ENCODE peak calls at places on chromosomes 7 and 10, in ten cellular contexts. K is A172; A is lower lobe of right lung; Z is brain microvascular endothelial cell; D is GM04504; O is CD8-positive, alpha-beta memory T cell; Y is GM18507; T is stromal cell of bone marrow; C is fibroblast of the aortic adventitia; R is head of caudate nucleus. F is an unnamed sample.

GRCh38 chr10:111037868-111038267 is 39.0 kb upstream of the ADRA2A start:
- DNase-seq in K (no peak), A (no peak), Z (no peak), D (no peak), O (no peak), Y (no peak), T (no peak), C (no peak), R (no peak), F (no peak)

GRCh38 chr7:90178592-90179279 is 24.5 kb downstream of the STEAP1 start:
- DNase-seq in K (peak; percentile 95), A (no peak), Z (peak; percentile 68), D (peak; percentile 58), O (no peak), Y (no peak), T (peak; percentile 64), C (peak; percentile 69), R (no peak), F (peak; percentile 8)

GRCh38 chr10:72616716-72617115 is 9.2 kb downstream of the MICU1 start:
- DNase-seq in K (no peak), A (no peak), Z (no peak), D (no peak), O (no peak), Y (no peak), T (no peak), C (peak; percentile 41), R (peak; percentile 61), F (peak; percentile 60)

GRCh38 chr10:29105516-29106215 is 183.2 kb upstream of the LYZL1 start:
- DNase-seq in K (peak; percentile 82), A (no peak), Z (peak; percentile 72), D (peak; percentile 1), O (no peak), Y (no peak), T (peak; percentile 17), C (peak; percentile 93), R (no peak), F (no peak)

GRCh38 chr7:94761451-94761850 is 105.5 kb upstream of the SGCE start:
- DNase-seq in K (no peak), A (no peak), Z (no peak), D (no peak), O (no peak), Y (no peak), T (no peak), C (no peak), R (no peak), F (no peak)

GRCh38 chr7:103990991-103991390 is 1.5 kb upstream of the RELN start:
- DNase-seq in K (no peak), A (no peak), Z (no peak), D (no peak), O (no peak), Y (no peak), T (no peak), C (no peak), R (no peak), F (no peak)

GRCh38 chr7:39583539-39583938 is 17.3 kb downstream of the YAE1 start:
- DNase-seq in K (no peak), A (no peak), Z (no peak), D (no peak), O (no peak), Y (no peak), T (no peak), C (no peak), R (no peak), F (no peak)

GRCh38 chr7:126715076-126715475 is 537.7 kb downstream of the GRM8 start:
- DNase-seq in K (no peak), A (no peak), Z (no peak), D (no peak), O (no peak), Y (no peak), T (no peak), C (no peak), R (no peak), F (no peak)